ENCODE peak calls at places on chromosomes 1 and 21, in eight cellular contexts. Q, Y, O, C, I, G, B and X are unnamed samples.

GRCh38 chr21:41403331-41403730 is 22.7 kb upstream of the MX1 start:
- DNase-seq in Q (no peak), Y (no peak), O (no peak), C (no peak), I (no peak), G (no peak), B (no peak), X (no peak)

GRCh38 chr1:23554481-23555224 is 4.6 kb downstream of the ID3 start:
- DNase-seq in Q (peak; percentile 74), Y (peak; percentile 93), O (peak; percentile 93), C (peak; percentile 89), I (peak; percentile 83), G (peak; percentile 60), B (peak; percentile 86), X (peak; percentile 93)

GRCh38 chr1:18557621-18558465 is 72.8 kb upstream of the PAX7 start:
- DNase-seq in Q (no peak), Y (peak; percentile 38), O (no peak), C (no peak), I (peak; percentile 22), G (no peak), B (peak; percentile 35), X (peak; percentile 66)

GRCh38 chr1:219555031-219555667 is 57.8 kb downstream of the ZC3H11B start:
- DNase-seq in Q (no peak), Y (peak; percentile 4), O (peak; percentile 73), C (peak; percentile 19), I (no peak), G (no peak), B (no peak), X (no peak)

GRCh38 chr1:81314497-81314896 is 486.2 kb upstream of the ADGRL2 start:
- DNase-seq in Q (no peak), Y (no peak), O (no peak), C (no peak), I (no peak), G (no peak), B (no peak), X (peak; percentile 58)

GRCh38 chr1:50633465-50633864 is 210.2 kb upstream of the DMRTA2 start:
- DNase-seq in Q (no peak), Y (no peak), O (no peak), C (peak; percentile 7), I (no peak), G (no peak), B (no peak), X (no peak)

GRCh38 chr1:19689131-19689757 is 24.6 kb downstream of the HTR6 start:
- DNase-seq in Q (no peak), Y (no peak), O (no peak), C (no peak), I (no peak), G (no peak), B (no peak), X (no peak)

GRCh38 chr1:44553771-44554170 is 120.5 kb downstream of the TMEM53 start:
- DNase-seq in Q (no peak), Y (no peak), O (peak; percentile 90), C (peak; percentile 45), I (peak; percentile 74), G (no peak), B (no peak), X (no peak)

GRCh38 chr1:85580046-85580411 is 532 bp upstream of the CCN1 start:
- DNase-seq in Q (no peak), Y (no peak), O (peak; percentile 84), C (peak; percentile 52), I (peak; percentile 76), G (no peak), B (no peak), X (no peak)